ENCODE peak calls at places on chromosome 4, in four cellular contexts. F is IMR-90, N is K562, L is GM12878. W is an unnamed sample.

GRCh38 chr4:152937535-152938236 is 1.6 kb downstream of the FHDC1 start:
- DNase-seq in F (peak; percentile 21), N (peak; percentile 87), L (no peak), W (peak; percentile 26)

GRCh38 chr4:3867403-3868100 is 101.4 kb downstream of the ADRA2C start:
- DNase-seq in N (no peak), L (no peak), F (no peak), W (no peak)

GRCh38 chr4:77044458-77045124 is 31.2 kb downstream of the CCNI start:
- DNase-seq in F (peak; percentile 80), L (peak; percentile 8), N (peak; percentile 23), W (peak; percentile 67)

GRCh38 chr4:69057620-69058409 is 38.5 kb upstream of the UGT2B7 start:
- DNase-seq in F (peak; percentile 25), N (no peak), L (no peak), W (no peak)

GRCh38 chr4:111854494-111855087 is 290.7 kb upstream of the FAM241A start:
- DNase-seq in F (peak; percentile 30), L (no peak), N (peak; percentile 23), W (peak; percentile 39)

GRCh38 chr4:153452661-153453378 is 13.3 kb upstream of the TMEM131L start:
- DNase-seq in L (no peak), N (no peak), F (no peak), W (no peak)

GRCh38 chr4:182884046-182884445 is 33.1 kb downstream of the DCTD start:
- DNase-seq in L (no peak), F (no peak), N (no peak), W (no peak)

GRCh38 chr4:20493761-20494353 is 206.4 kb upstream of the PACRGL start:
- DNase-seq in F (peak; percentile 84), L (no peak), N (no peak), W (no peak)

GRCh38 chr4:38290360-38290759 is 330.2 kb downstream of the PTTG2 start:
- DNase-seq in F (peak; percentile 70), N (no peak), L (no peak), W (peak; percentile 87)

GRCh38 chr4:48065587-48066052 is 49.0 kb downstream of the NIPAL1 start:
- DNase-seq in F (no peak), N (no peak), L (peak; percentile 40), W (no peak)

GRCh38 chr4:73705056-73705432 is 35.3 kb upstream of the CXCL8 start:
- DNase-seq in F (peak; percentile 81), N (no peak), L (no peak), W (peak; percentile 71)

GRCh38 chr4:184851200-184851541 is 25.4 kb upstream of the ACSL1 start:
- DNase-seq in N (no peak), L (peak; percentile 81), F (no peak), W (no peak)

GRCh38 chr4:150337709-150338108 is 244.2 kb upstream of the MAB21L2 start:
- DNase-seq in N (no peak), L (no peak), F (peak; percentile 90), W (no peak)

GRCh38 chr4:182369211-182369610 is 126.0 kb downstream of the TENM3 start:
- DNase-seq in L (no peak), N (no peak), F (peak; percentile 62), W (no peak)

GRCh38 chr4:61070269-61070668 is 129.9 kb upstream of the ADGRL3 start:
- DNase-seq in F (no peak), L (no peak), N (no peak), W (no peak)

GRCh38 chr4:148261861-148262260 is 180.4 kb downstream of the NR3C2 start:
- DNase-seq in F (peak; percentile 1), L (no peak), N (no peak), W (no peak)

GRCh38 chr4:60034371-60034770 is 1165.8 kb upstream of the ADGRL3 start:
- DNase-seq in F (no peak), L (no peak), N (no peak), W (no peak)

GRCh38 chr4:85812776-85813175 is 337.8 kb downstream of the ARHGAP24 start:
- DNase-seq in N (no peak), F (peak; percentile 33), L (no peak), W (peak; percentile 70)

GRCh38 chr4:8211229-8211628 is 12.1 kb downstream of the SH3TC1 start:
- DNase-seq in F (no peak), L (no peak), N (no peak), W (no peak)

GRCh38 chr4:8209997-8210396 is 10.9 kb downstream of the SH3TC1 start:
- DNase-seq in L (no peak), N (no peak), F (no peak), W (no peak)

GRCh38 chr4:8210631-8211030 is 11.5 kb downstream of the SH3TC1 start:
- DNase-seq in L (no peak), N (no peak), F (no peak), W (no peak)

GRCh38 chr4:8208565-8208964 is 9.5 kb downstream of the SH3TC1 start:
- DNase-seq in L (no peak), F (no peak), N (no peak), W (no peak)

GRCh38 chr4:8209176-8209874 is 10.2 kb downstream of the SH3TC1 start:
- DNase-seq in N (no peak), F (no peak), L (no peak), W (no peak)
- TF ChIP-seq FOS in N (no peak), F (no peak), L (no peak), W (no peak)

GRCh38 chr4:174429701-174430100 is 92.6 kb downstream of the HPGD start:
- DNase-seq in L (no peak), N (no peak), F (no peak), W (no peak)
- TF ChIP-seq FOS in L (no peak), N (no peak), F (no peak), W (no peak)

DNA sequence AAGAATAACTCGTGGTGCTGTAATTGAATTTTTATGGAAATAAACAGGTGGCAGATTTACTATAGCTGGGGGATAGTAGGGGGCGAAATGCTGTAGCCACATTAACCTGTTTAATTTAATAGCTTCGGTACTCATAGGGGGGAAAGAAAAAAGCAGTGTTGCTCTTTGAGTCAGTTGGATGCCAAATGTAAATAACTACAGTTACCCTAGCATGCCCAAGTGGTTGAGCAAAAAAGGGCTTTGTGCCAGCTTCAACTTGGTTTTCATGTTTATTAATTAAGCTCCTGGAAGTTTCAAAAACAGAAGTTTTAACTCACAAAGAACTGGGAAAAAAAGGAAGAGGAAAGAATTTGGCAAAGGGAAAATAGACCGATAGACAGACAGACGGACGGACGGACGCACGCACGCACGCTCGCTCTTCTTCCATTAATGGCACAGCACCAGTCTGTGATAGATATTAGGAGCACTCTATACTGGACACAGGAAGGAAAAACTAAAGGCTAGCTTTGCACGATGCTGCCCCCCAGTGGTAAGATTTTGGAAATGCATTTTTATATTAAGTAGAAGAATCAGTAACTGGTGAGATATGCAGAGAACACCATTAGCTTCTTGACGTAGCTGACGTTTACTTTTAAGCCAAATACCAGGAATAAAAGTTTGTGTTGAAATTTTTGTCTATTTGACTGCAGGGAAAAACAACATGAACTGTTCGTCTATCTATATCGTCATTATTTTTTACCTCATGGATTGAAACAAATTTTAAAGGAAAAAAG is 151.8 kb downstream of the SLC7A11 start:
- DNase-seq in F (peak; percentile 83), N (peak; percentile 67), L (peak; percentile 17), W (peak; percentile 90)
- TF ChIP-seq FOS in F (no peak), N (no peak), L (no peak), W (no peak)

GRCh38 chr4:36394352-36394903 is 113.0 kb downstream of the DTHD1 start:
- DNase-seq in N (no peak), L (peak; percentile 20), F (no peak), W (no peak)
- TF ChIP-seq FOS in N (no peak), L (no peak), F (no peak), W (no peak)

DNA sequence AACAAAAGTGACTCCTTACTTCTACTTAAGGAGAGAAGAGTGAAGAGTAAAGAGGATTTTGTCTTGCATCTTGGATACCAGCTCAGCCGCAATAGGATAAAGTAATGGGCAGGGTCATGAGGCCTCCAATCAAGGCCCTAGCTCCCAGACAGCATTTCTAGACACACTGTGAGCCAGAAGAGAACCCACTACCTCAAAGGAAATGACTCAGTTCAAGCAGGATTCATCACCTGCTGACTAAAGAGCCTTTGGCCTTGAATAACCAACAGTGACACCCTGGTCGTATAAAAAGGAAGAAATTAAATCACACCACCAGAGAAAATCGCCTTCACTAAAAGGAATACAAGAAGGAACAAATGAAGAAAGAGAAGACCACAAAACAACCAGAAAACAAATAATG is 416.1 kb downstream of the PCDH18 start:
- DNase-seq in F (peak; percentile 6), L (no peak), N (no peak), W (no peak)
- TF ChIP-seq FOS in F (no peak), L (no peak), N (no peak), W (no peak)

GRCh38 chr4:2689114-2689513 is 67.0 kb downstream of the TNIP2 start:
- DNase-seq in N (no peak), L (no peak), F (no peak), W (no peak)
- TF ChIP-seq FOS in N (no peak), L (no peak), F (no peak), W (no peak)

GRCh38 chr4:109368661-109369060 is 65.0 kb upstream of the SEC24B start:
- DNase-seq in L (no peak), N (no peak), F (no peak), W (no peak)
- TF ChIP-seq FOS in L (no peak), N (no peak), F (no peak), W (no peak)